ENCODE peak calls at places on chromosomes 11 and 22, in four cellular contexts. R is heart left ventricle; B is T-helper 9 cell; T is CD4-positive, alpha-beta T cell. A is an unnamed sample.
A peak's percentile ranks its signal among the peaks of the same experiment; 100 is the strongest.

GRCh38 chr11:104159356-104159755 is 4.6 kb downstream of the PDGFD start:
- DNase-seq in B (no peak), R (no peak), T (no peak), A (no peak)

GRCh38 chr11:82732348-82732733 is 1.3 kb downstream of the FAM181B start:
- DNase-seq in R (no peak), B (no peak), T (no peak), A (no peak)

GRCh38 chr22:23217171-23218052 is 37.1 kb downstream of the BCR start:
- DNase-seq in B (no peak), T (no peak), R (peak; percentile 64), A (no peak)

GRCh38 chr11:44950036-44950624 is 553 bp downstream of the TP53I11 start:
- DNase-seq in B (peak; percentile 14), R (peak; percentile 50), T (no peak), A (no peak)

GRCh38 chr22:39967996-39968968 is 8.1 kb downstream of the TMA7B start:
- DNase-seq in B (no peak), T (no peak), R (no peak), A (no peak)

GRCh38 chr11:2980168-2980840 is 11.8 kb downstream of the NAP1L4 start:
- DNase-seq in R (no peak), T (no peak), B (no peak), A (no peak)

GRCh38 chr11:66692871-66693331 is 15.2 kb upstream of the RBM4B start:
- DNase-seq in T (no peak), B (no peak), R (no peak), A (no peak)

GRCh38 chr11:113401718-113402117 is 14.1 kb downstream of the ANKK1 start:
- DNase-seq in T (no peak), B (no peak), R (peak; percentile 81), A (no peak)

GRCh38 chr11:83816572-83817187 is 530.5 kb upstream of the CCDC90B start:
- DNase-seq in T (no peak), R (no peak), B (no peak), A (no peak)

GRCh38 chr11:72615329-72615728 is 58.9 kb downstream of the PDE2A start:
- DNase-seq in T (no peak), B (no peak), R (no peak), A (no peak)

GRCh38 chr11:2802389-2803185 is 83.0 kb downstream of the CDKN1C start:
- DNase-seq in R (peak; percentile 5), T (no peak), B (no peak), A (no peak)

GRCh38 chr11:114463999-114464398 is 24.7 kb downstream of the REXO2 start:
- DNase-seq in B (no peak), T (no peak), R (no peak), A (no peak)

GRCh38 chr11:120929664-120930154 is 94.2 kb upstream of the TBCEL start:
- DNase-seq in B (peak; percentile 16), T (no peak), R (peak; percentile 22), A (no peak)

GRCh38 chr22:36873614-36874308 is 13.0 kb downstream of the NCF4 start:
- DNase-seq in T (no peak), R (peak; percentile 32), B (no peak), A (peak; percentile 17)

GRCh38 chr22:17063372-17064106 is 21.3 kb upstream of the IL17RA start:
- DNase-seq in T (no peak), R (no peak), B (no peak), A (no peak)

A was measured in skeletal muscle cell.